ENCODE peak calls at places on chromosome 10, in six cellular contexts. One of them, this sample, is unnamed.

GRCh38 chr10:53699684-53700083 is 927.1 kb upstream of the MBL2 start:
- DNase-seq in cardiac fibroblast: no peak
- DNase-seq in lower lobe of right lung: no peak
- DNase-seq in CD4-positive, alpha-beta T cell: no peak
- DNase-seq in foreskin fibroblast: no peak
- DNase-seq in OCI-LY7: no peak
- DNase-seq in this sample: no peak

GRCh38 chr10:60114765-60115586 is 208.6 kb upstream of the CCDC6 start:
- DNase-seq in cardiac fibroblast: peak
- DNase-seq in OCI-LY7: peak
- DNase-seq in foreskin fibroblast: peak
- DNase-seq in lower lobe of right lung: no peak
- DNase-seq in CD4-positive, alpha-beta T cell: no peak
- DNase-seq in this sample: no peak

GRCh38 chr10:77905086-77905735 is 21.3 kb downstream of the DLG5 start:
- DNase-seq in cardiac fibroblast: no peak
- DNase-seq in CD4-positive, alpha-beta T cell: no peak
- DNase-seq in lower lobe of right lung: no peak
- DNase-seq in OCI-LY7: no peak
- DNase-seq in foreskin fibroblast: no peak
- DNase-seq in this sample: no peak

GRCh38 chr10:109665321-109665720 is 258.0 kb downstream of the XPNPEP1 start:
- DNase-seq in CD4-positive, alpha-beta T cell: no peak
- DNase-seq in OCI-LY7: no peak
- DNase-seq in cardiac fibroblast: no peak
- DNase-seq in lower lobe of right lung: no peak
- DNase-seq in foreskin fibroblast: no peak
- DNase-seq in this sample: no peak

GRCh38 chr10:43225787-43226153 is 41.1 kb downstream of the RASGEF1A start:
- DNase-seq in lower lobe of right lung: peak
- DNase-seq in CD4-positive, alpha-beta T cell: peak
- DNase-seq in OCI-LY7: no peak
- DNase-seq in cardiac fibroblast: no peak
- DNase-seq in foreskin fibroblast: no peak
- DNase-seq in this sample: no peak

GRCh38 chr10:93224005-93224779 is 150.5 kb downstream of the CYP26A1 start:
- DNase-seq in OCI-LY7: no peak
- DNase-seq in lower lobe of right lung: no peak
- DNase-seq in foreskin fibroblast: no peak
- DNase-seq in CD4-positive, alpha-beta T cell: no peak
- DNase-seq in cardiac fibroblast: no peak
- DNase-seq in this sample: no peak

GRCh38 chr10:78672898-78673297 is 395.9 kb upstream of the ZMIZ1 start:
- DNase-seq in CD4-positive, alpha-beta T cell: no peak
- DNase-seq in OCI-LY7: no peak
- DNase-seq in cardiac fibroblast: peak
- DNase-seq in lower lobe of right lung: no peak
- DNase-seq in foreskin fibroblast: peak
- DNase-seq in this sample: no peak

GRCh38 chr10:73992899-73993788 is 4.8 kb upstream of the VCL start:
- DNase-seq in foreskin fibroblast: peak
- DNase-seq in cardiac fibroblast: peak
- DNase-seq in OCI-LY7: no peak
- DNase-seq in lower lobe of right lung: no peak
- DNase-seq in CD4-positive, alpha-beta T cell: no peak
- DNase-seq in this sample: no peak

GRCh38 chr10:78260141-78260540 is 226.5 kb downstream of the RPS24 start:
- DNase-seq in CD4-positive, alpha-beta T cell: no peak
- DNase-seq in foreskin fibroblast: no peak
- DNase-seq in lower lobe of right lung: no peak
- DNase-seq in cardiac fibroblast: no peak
- DNase-seq in OCI-LY7: no peak
- DNase-seq in this sample: no peak

DNA sequence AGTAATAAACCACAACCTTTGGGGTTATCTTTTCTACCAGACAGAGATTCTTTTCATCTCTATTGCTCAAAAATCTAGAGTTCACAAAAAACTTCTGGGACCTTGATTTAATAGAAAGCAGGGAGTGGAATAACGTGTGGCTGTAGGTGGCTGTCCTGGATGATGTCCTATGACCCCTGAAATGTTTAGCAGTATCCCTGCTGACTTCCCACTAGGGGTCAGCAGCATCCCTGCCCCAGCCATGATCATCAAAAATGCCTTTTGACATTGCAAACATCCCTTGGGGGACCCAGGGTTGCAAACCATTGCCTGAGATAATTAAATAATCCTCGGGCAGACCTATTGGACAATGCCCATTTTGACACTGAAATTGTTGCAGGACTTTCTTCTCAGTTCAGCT is 177.1 kb downstream of the USP6NL start:
- DNase-seq in cardiac fibroblast: no peak
- DNase-seq in foreskin fibroblast: no peak
- DNase-seq in CD4-positive, alpha-beta T cell: peak
- DNase-seq in OCI-LY7: peak
- DNase-seq in lower lobe of right lung: no peak
- DNase-seq in this sample: no peak
- TF ChIP-seq CTCF in cardiac fibroblast: no peak
- TF ChIP-seq CTCF in foreskin fibroblast: peak
- TF ChIP-seq CTCF in CD4-positive, alpha-beta T cell: no peak
- TF ChIP-seq CTCF in OCI-LY7: peak
- TF ChIP-seq CTCF in lower lobe of right lung: peak
- TF ChIP-seq CTCF in this sample: no peak

DNA sequence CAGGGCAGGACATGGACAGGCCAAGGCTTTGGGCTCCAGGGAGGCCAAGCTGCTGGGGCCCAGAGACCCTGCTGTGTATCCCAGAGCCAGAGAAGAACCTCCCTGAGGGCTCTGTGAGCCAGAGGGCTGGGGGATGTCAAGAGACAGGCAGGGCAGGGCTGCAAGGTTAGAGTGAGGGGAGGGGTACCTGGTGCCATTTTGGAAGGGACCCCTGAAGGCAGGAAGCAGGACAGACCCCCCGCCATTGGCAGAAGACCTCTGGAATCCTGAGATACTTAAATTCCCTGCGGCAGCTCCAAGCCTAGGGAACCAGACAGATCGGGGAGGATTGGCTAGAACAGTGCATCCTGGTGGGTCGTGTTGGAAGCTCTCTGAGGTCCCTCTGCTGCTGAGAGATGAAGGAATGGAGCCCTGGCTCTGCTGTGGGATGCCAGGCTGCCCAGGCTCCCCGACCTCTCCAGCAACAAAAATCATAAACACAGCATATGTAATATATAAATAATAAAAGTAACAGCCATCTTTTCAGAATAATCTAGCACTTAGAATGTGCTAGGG is 75.0 kb downstream of the LHPP start:
- DNase-seq in lower lobe of right lung: no peak
- DNase-seq in foreskin fibroblast: no peak
- DNase-seq in CD4-positive, alpha-beta T cell: no peak
- DNase-seq in OCI-LY7: peak
- DNase-seq in cardiac fibroblast: no peak
- DNase-seq in this sample: no peak
- TF ChIP-seq CTCF in lower lobe of right lung: no peak
- TF ChIP-seq CTCF in foreskin fibroblast: no peak
- TF ChIP-seq CTCF in CD4-positive, alpha-beta T cell: no peak
- TF ChIP-seq CTCF in OCI-LY7: peak
- TF ChIP-seq CTCF in cardiac fibroblast: no peak
- TF ChIP-seq CTCF in this sample: no peak

GRCh38 chr10:7327885-7328284 is 82.9 kb downstream of the SFMBT2 start:
- DNase-seq in foreskin fibroblast: no peak
- DNase-seq in CD4-positive, alpha-beta T cell: no peak
- DNase-seq in OCI-LY7: no peak
- DNase-seq in lower lobe of right lung: no peak
- DNase-seq in cardiac fibroblast: no peak
- DNase-seq in this sample: no peak
- TF ChIP-seq CTCF in foreskin fibroblast: no peak
- TF ChIP-seq CTCF in CD4-positive, alpha-beta T cell: no peak
- TF ChIP-seq CTCF in OCI-LY7: no peak
- TF ChIP-seq CTCF in lower lobe of right lung: no peak
- TF ChIP-seq CTCF in cardiac fibroblast: no peak
- TF ChIP-seq CTCF in this sample: no peak

GRCh38 chr10:83917519-83918506 is 221.5 kb upstream of the GHITM start:
- DNase-seq in CD4-positive, alpha-beta T cell: no peak
- DNase-seq in foreskin fibroblast: no peak
- DNase-seq in cardiac fibroblast: no peak
- DNase-seq in OCI-LY7: peak
- DNase-seq in lower lobe of right lung: no peak
- DNase-seq in this sample: no peak
- TF ChIP-seq CTCF in CD4-positive, alpha-beta T cell: no peak
- TF ChIP-seq CTCF in foreskin fibroblast: no peak
- TF ChIP-seq CTCF in cardiac fibroblast: no peak
- TF ChIP-seq CTCF in OCI-LY7: peak
- TF ChIP-seq CTCF in lower lobe of right lung: peak
- TF ChIP-seq CTCF in this sample: no peak

This sample was measured in activated B cell treated with CpG ODN at 0.5 μM for 24 hours.